ENCODE peak calls at places on chromosomes 13 and 19, in seven cellular contexts. S, E, A, P, G, Z and H are unnamed samples.

GRCh38 chr13:102703721-102704035 is 8.8 kb upstream of the METTL21C start:
- DNase-seq in P (no peak), G (no peak), A (no peak), S (no peak), Z (no peak), E (no peak), H (no peak)

GRCh38 chr19:16025108-16026101 is 50.9 kb upstream of the TPM4 start:
- DNase-seq in E (no peak), Z (no peak), S (no peak), G (peak), P (no peak), A (no peak), H (no peak)

GRCh38 chr13:80441968-80442367 is 101.0 kb upstream of the SPRY2 start:
- DNase-seq in E (no peak), S (no peak), G (no peak), Z (no peak), P (no peak), A (no peak), H (no peak)

GRCh38 chr13:33730147-33730546 is 87.8 kb upstream of the RFC3 start:
- DNase-seq in G (no peak), S (no peak), P (no peak), E (no peak), A (peak), Z (no peak), H (no peak)

GRCh38 chr13:33678906-33679657 is 138.9 kb upstream of the RFC3 start:
- DNase-seq in P (peak), A (peak), G (peak), S (no peak), Z (peak), E (peak), H (peak)

GRCh38 chr13:91052873-91053272 is 294.6 kb upstream of the MIR17HG start:
- DNase-seq in G (no peak), A (no peak), S (no peak), P (no peak), E (no peak), Z (no peak), H (no peak)

GRCh38 chr19:4523306-4524110 is 5.2 kb upstream of the PLIN4 start:
- DNase-seq in Z (no peak), S (no peak), A (peak), G (peak), P (no peak), E (peak), H (no peak)

GRCh38 chr13:77000475-77000874 is 8.6 kb downstream of the CLN5 start:
- DNase-seq in S (no peak), P (no peak), E (no peak), G (no peak), Z (no peak), A (no peak), H (no peak)

GRCh38 chr13:83312194-83312593 is 570.1 kb downstream of the SLITRK1 start:
- DNase-seq in E (no peak), Z (no peak), P (no peak), G (no peak), S (no peak), A (no peak), H (no peak)

GRCh38 chr19:5774921-5775320 is 9.6 kb downstream of the PRR22 start:
- DNase-seq in G (no peak), A (no peak), P (no peak), S (no peak), E (no peak), Z (no peak), H (no peak)

GRCh38 chr13:34733720-34734119 is 208.3 kb upstream of the NBEA start:
- DNase-seq in P (no peak), Z (no peak), E (no peak), A (no peak), G (no peak), S (no peak), H (no peak)

GRCh38 chr19:11423164-11423803 is 4.2 kb upstream of the RGL3 start:
- DNase-seq in E (no peak), P (no peak), A (no peak), Z (no peak), S (no peak), G (no peak), H (no peak)

GRCh38 chr19:6778386-6778785 is 5.9 kb downstream of the VAV1 start:
- DNase-seq in E (no peak), P (no peak), G (no peak), S (no peak), Z (no peak), A (no peak), H (no peak)

GRCh38 chr19:55117636-55118391 is at the start of gene PPP1R12C:
- DNase-seq in A (peak), Z (peak), E (peak), S (peak), G (peak), P (peak), H (peak)
- TF ChIP-seq POLR2A in A (no peak), Z (no peak), E (no peak), S (no peak), G (no peak), P (no peak), H (no peak)

DNA sequence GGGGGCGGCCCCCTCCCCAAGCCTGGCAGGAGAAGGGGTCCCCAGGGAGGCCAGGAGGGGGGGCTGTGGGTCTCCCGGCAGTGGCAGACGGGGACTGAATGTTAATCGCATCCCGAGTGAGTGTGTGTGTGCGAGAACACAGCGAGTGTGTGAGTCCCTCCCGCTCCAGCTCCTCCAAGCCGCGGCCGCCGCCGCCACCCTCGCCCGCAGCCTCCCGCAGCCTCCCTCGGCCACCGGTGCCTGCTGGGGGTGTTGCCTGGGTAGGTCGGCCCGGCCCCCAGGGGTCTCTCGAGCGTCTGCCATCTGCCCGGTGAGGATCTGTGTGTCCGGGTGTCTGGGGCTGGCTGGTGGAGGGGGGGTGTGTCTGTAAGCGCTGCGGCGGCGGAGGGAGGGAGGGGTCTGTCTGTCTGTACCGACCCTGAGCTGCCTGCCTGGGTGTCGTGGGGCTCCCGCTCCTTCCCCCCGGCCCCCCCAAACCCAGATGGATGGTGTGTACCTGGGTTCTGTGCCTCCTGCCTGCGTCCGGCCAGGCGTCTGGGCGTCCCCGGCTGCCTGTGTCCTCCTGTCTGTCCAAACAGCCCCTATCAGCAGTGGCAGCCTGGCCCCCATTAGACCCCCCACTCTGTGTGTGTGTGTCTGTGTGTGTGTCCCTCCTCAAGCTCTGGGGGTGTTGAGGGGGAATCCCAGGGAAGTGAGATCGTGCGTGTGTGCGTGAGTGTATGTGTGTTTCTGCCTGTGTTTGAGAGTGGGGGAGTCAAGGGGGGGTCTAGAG is at the start of gene GRIN2D:
- DNase-seq in Z (no peak), A (no peak), E (no peak), S (no peak), G (no peak), P (no peak), H (no peak)
- TF ChIP-seq POLR2A in Z (no peak), A (no peak), E (no peak), S (no peak), G (no peak), P (no peak), H (no peak)

GRCh38 chr13:48094404-48094780 is 512 bp downstream of the MED4 start:
- DNase-seq in Z (no peak), A (no peak), P (no peak), S (no peak), G (no peak), E (no peak), H (no peak)

GRCh38 chr13:48097793-48098192 is 2.9 kb upstream of the MED4 start:
- DNase-seq in P (no peak), S (no peak), A (no peak), G (no peak), Z (no peak), E (no peak), H (no peak)

GRCh38 chr13:48093588-48093987 is 1.3 kb downstream of the MED4 start:
- DNase-seq in E (no peak), Z (no peak), S (no peak), P (no peak), A (no peak), G (no peak), H (no peak)

GRCh38 chr13:48096670-48097069 is 1.8 kb upstream of the MED4 start:
- DNase-seq in G (no peak), S (no peak), A (no peak), Z (no peak), P (no peak), E (no peak), H (no peak)

DNA sequence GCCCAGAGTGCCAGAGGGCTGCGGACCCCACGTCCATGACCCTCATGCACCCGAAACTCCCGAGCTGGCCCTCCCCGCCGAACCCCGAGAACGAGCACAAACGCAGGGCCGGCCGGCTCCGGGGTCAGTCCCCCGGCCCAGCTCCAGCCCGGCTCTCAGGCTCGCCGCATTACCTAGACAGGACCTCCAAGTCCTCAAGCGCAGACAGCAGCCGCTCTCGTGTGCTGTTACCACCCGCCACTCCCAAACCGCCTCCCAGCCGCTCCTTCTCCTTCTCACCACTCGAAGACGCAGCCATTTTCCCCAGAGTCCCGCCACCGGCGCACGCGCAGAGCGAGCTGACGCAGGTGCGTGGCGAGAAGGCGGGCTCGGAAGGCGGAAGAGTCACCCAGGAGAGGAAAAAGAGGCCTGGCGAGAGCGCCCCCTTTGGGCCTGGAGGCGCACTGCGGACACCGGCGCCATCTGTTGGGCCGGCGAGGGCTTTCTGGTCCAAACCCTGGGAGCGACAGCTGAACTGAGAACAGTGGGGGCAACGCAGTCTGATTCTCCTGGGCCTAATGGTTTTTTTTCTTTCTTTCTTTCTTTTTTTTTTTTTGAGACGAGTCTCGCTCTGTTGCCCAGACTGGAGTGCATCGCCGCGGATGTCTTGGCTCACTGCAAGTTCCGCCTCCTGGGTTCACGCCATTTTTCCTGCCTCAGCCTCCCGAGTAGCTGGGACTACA is at the start of gene MED4:
- DNase-seq in A (peak), P (peak), G (peak), E (peak), Z (peak), S (peak), H (peak)
- TF ChIP-seq POLR2A in A (peak), P (peak), G (peak), E (no peak), Z (peak), S (peak), H (no peak)

GRCh38 chr13:110293037-110293436 is 13.9 kb downstream of the COL4A1 start:
- DNase-seq in S (no peak), A (no peak), Z (no peak), E (no peak), P (peak), G (no peak), H (no peak)

GRCh38 chr13:110291286-110291685 is 15.7 kb downstream of the COL4A1 start:
- DNase-seq in S (no peak), E (no peak), A (no peak), Z (no peak), P (no peak), G (no peak), H (no peak)

GRCh38 chr13:110294624-110295023 is 12.3 kb downstream of the COL4A1 start:
- DNase-seq in A (no peak), E (no peak), P (no peak), Z (no peak), S (no peak), G (no peak), H (no peak)

GRCh38 chr13:110294146-110294545 is 12.8 kb downstream of the COL4A1 start:
- DNase-seq in P (no peak), S (no peak), Z (no peak), A (no peak), G (no peak), E (peak), H (peak)

GRCh38 chr13:110293649-110294048 is 13.3 kb downstream of the COL4A1 start:
- DNase-seq in A (no peak), Z (no peak), E (no peak), P (no peak), S (no peak), G (no peak), H (peak)
- TF ChIP-seq POLR2A in A (no peak), Z (no peak), E (no peak), P (no peak), S (no peak), G (no peak), H (no peak)